ENCODE peak calls at places on chromosome 17, in six cellular contexts. W is A549, O is stomach, K is ovary, J is transverse colon, Y is tibial nerve. E is an unnamed sample.

GRCh38 chr17:38544175-38544838 is 61.4 kb downstream of the SRCIN1 start:
- DNase-seq in W (no peak), O (no peak), K (no peak), J (no peak), Y (no peak), E (no peak)

GRCh38 chr17:50863931-50864330 is 2.2 kb downstream of the TOB1 start:
- DNase-seq in W (no peak), O (no peak), K (no peak), J (no peak), Y (no peak), E (no peak)

GRCh38 chr17:12070561-12070960 is 49.9 kb downstream of the MAP2K4 start:
- DNase-seq in W (no peak), O (no peak), K (no peak), J (no peak), Y (no peak), E (no peak)

GRCh38 chr17:73071387-73071999 is 21.0 kb downstream of the SLC39A11 start:
- DNase-seq in W (no peak), O (no peak), K (no peak), J (no peak), Y (no peak), E (no peak)

GRCh38 chr17:65055708-65056638 is 567 bp downstream of the GNA13 start:
- DNase-seq in W (peak; percentile 65), O (peak; percentile 55), K (peak; percentile 67), J (peak; percentile 69), Y (peak; percentile 30), E (peak; percentile 88)

GRCh38 chr17:65495255-65496060 is 66.0 kb downstream of the AXIN2 start:
- DNase-seq in W (no peak), O (no peak), K (no peak), J (peak; percentile 39), Y (no peak), E (no peak)

GRCh38 chr17:78356163-78356713 is 3.6 kb downstream of the SOCS3 start:
- DNase-seq in W (peak; percentile 87), O (peak; percentile 54), K (no peak), J (peak; percentile 81), Y (no peak), E (peak; percentile 85)

GRCh38 chr17:68461589-68461988 is 4.3 kb upstream of the WIPI1 start:
- DNase-seq in W (no peak), O (peak; percentile 45), K (no peak), J (peak; percentile 38), Y (no peak), E (no peak)

GRCh38 chr17:54982399-54982798 is 13.8 kb downstream of the STXBP4 start:
- DNase-seq in W (peak; percentile 24), O (no peak), K (peak; percentile 50), J (no peak), Y (no peak), E (peak; percentile 66)

GRCh38 chr17:76473541-76473985 is 6.2 kb downstream of the AANAT start:
- DNase-seq in W (peak; percentile 49), O (no peak), K (no peak), J (no peak), Y (no peak), E (no peak)

GRCh38 chr17:3845361-3845753 is 689 bp downstream of the NCBP3 start:
- DNase-seq in W (no peak), O (no peak), K (no peak), J (peak; percentile 24), Y (no peak), E (no peak)

GRCh38 chr17:81002409-81003361 is 11.0 kb downstream of the CHMP6 start:
- DNase-seq in W (no peak), O (peak; percentile 72), K (peak; percentile 67), J (peak; percentile 93), Y (no peak), E (peak; percentile 86)

GRCh38 chr17:81437221-81437651 is 42.0 kb downstream of the BAHCC1 start:
- DNase-seq in W (no peak), O (no peak), K (no peak), J (no peak), Y (no peak), E (no peak)

GRCh38 chr17:27983853-27984252 is 58.6 kb upstream of the NLK start:
- DNase-seq in W (no peak), O (no peak), K (no peak), J (no peak), Y (no peak), E (no peak)

GRCh38 chr17:64780096-64781012 is 118.2 kb upstream of the SMURF2 start:
- DNase-seq in W (peak; percentile 62), O (peak; percentile 73), K (peak; percentile 37), J (peak; percentile 91), Y (no peak), E (no peak)

GRCh38 chr17:61460796-61461585 is 8.8 kb downstream of the TBX4 start:
- DNase-seq in W (no peak), O (no peak), K (no peak), J (no peak), Y (no peak), E (peak; percentile 38)
- TF ChIP-seq EP300 in W (no peak), O (no peak), K (no peak), J (no peak), Y (no peak), E (no peak)

DNA sequence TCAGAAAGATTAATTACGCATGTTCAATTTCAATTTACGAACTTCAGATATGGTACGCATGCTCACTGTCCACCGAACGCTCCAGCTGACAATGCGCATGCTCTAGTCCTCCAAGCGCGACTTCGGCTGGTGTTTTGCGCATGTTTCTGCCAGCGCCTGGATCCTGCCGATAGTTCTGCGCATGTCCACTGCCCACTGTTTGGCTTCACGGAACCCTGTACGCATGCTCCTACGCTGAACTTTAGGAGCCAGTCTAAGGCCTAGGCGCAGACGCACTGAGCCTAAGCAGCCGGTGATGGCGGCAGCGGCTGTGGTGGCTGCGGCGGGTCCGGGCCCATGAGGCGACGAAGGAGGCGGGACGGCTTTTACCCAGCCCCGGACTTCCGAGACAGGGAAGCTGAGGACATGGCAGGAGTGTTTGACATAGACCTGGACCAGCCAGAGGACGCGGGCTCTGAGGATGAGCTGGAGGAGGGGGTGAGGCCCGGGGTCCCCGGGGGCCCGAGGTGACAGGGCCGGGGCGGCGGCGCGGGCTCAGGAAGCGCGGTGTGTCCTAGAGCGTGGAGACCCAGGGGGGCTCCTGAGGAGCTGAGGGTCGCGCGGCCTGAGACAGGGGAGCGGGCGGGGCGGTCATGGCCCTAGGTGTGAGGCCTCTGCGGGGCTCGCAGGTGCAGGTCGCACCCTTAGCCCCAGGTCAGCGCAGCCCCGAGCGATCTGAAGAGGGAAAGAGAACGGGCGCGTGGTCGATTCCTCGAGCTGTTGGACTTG is at the start of the genes RPS6KB1 and TUBD1:
- DNase-seq in W (peak; percentile 100), O (peak; percentile 97), K (peak; percentile 96), J (peak; percentile 98), Y (peak; percentile 92), E (peak; percentile 99)
- TF ChIP-seq POLR2A in W (peak; percentile 97), O (no peak), K (peak; percentile 87), J (peak; percentile 96), Y (peak; percentile 94), E (peak; percentile 91)

GRCh38 chr17:20908373-20909273 is 134.2 kb downstream of the USP22 start:
- DNase-seq in W (peak; percentile 89), O (peak; percentile 84), K (peak; percentile 87), J (peak; percentile 88), Y (peak; percentile 78), E (peak; percentile 94)
- TF ChIP-seq CTCF in W (peak; percentile 55), O (no peak), K (peak; percentile 74), J (peak; percentile 67), Y (peak; percentile 66), E (peak; percentile 76)

GRCh38 chr17:32960815-32961214 is 30.8 kb upstream of the SPACA3 start:
- DNase-seq in W (no peak), O (no peak), K (no peak), J (no peak), Y (no peak), E (no peak)
- TF ChIP-seq EP300 in W (no peak), O (no peak), K (no peak), J (no peak), Y (no peak), E (no peak)

GRCh38 chr17:2213291-2213960 is 90.2 kb downstream of the SMG6 start:
- DNase-seq in W (no peak), O (no peak), K (no peak), J (no peak), Y (no peak), E (peak; percentile 72)

GRCh38 chr17:2214887-2215615 is 88.5 kb downstream of the SMG6 start:
- DNase-seq in W (no peak), O (no peak), K (no peak), J (peak; percentile 36), Y (no peak), E (peak; percentile 85)

GRCh38 chr17:2212328-2212981 is 91.1 kb downstream of the SMG6 start:
- DNase-seq in W (no peak), O (no peak), K (no peak), J (no peak), Y (peak; percentile 37), E (peak; percentile 89)

GRCh38 chr17:2215616-2216364 is 87.8 kb downstream of the SMG6 start:
- DNase-seq in W (no peak), O (peak; percentile 57), K (peak; percentile 81), J (peak; percentile 72), Y (peak; percentile 47), E (peak; percentile 89)

DNA sequence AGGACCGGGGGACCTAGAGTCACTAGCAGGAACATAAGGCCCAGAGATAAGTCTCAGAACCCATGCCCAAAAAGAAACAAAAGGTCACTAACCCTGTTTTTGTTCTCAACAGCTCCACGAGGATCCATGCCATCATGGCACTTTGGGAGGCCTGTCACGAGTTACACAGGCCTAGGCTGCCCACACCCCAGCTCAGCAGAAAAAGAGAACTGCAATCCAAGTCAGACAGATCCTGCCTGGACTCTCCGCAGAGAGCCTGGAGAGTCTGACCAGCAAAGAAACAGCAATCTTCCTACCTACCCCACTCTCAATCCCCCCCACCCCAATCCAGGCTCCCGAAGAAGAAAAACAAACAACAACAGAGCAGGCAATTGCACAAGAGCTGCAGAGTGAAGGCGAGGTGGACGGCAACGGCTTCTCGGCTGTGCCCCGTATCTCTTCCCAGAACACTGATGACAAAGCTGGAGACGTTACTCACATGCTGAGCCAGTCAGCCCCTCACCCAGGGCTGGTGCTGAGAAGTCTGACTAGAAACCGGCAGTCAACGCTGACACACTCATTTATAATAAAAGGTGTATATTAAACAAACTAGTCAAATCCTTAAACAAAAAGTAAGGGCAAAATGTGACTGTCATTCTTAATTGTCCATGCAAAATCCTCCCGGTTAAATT is 89.4 kb downstream of the SMG6 start:
- DNase-seq in W (no peak), O (no peak), K (peak; percentile 59), J (peak; percentile 29), Y (peak; percentile 39), E (peak; percentile 83)
- TF ChIP-seq POLR2A in W (no peak), O (no peak), K (peak; percentile 38), J (peak; percentile 44), Y (peak; percentile 38), E (no peak)